ENCODE peak calls at places on chromosomes 1 and 21, in nine cellular contexts. One of them, this sample, is unnamed.
A peak's percentile ranks its signal among the peaks of the same experiment; 100 is the strongest.

GRCh38 chr1:54105736-54106269 is 47.0 kb downstream of the CDCP2 start:
- DNase-seq in A549: no peak
- DNase-seq in GM13976: no peak
- DNase-seq in retinal pigment epithelial cell: no peak
- DNase-seq in WTC11: no peak
- DNase-seq in CD8-positive, alpha-beta T cell: no peak
- DNase-seq in BJ: no peak
- DNase-seq in CD4-positive, alpha-beta T cell: no peak
- DNase-seq in lung: no peak
- DNase-seq in this sample: no peak

GRCh38 chr1:206442101-206442500 is 28.2 kb upstream of the IKBKE start:
- DNase-seq in A549: no peak
- DNase-seq in GM13976: no peak
- DNase-seq in retinal pigment epithelial cell: no peak
- DNase-seq in WTC11: no peak
- DNase-seq in CD8-positive, alpha-beta T cell: no peak
- DNase-seq in BJ: no peak
- DNase-seq in CD4-positive, alpha-beta T cell: no peak
- DNase-seq in lung: no peak
- DNase-seq in this sample: no peak

GRCh38 chr1:156480411-156481192 is 20.0 kb downstream of the MEF2D start:
- DNase-seq in A549: peak; percentile 83
- DNase-seq in GM13976: peak; percentile 91
- DNase-seq in retinal pigment epithelial cell: no peak
- DNase-seq in WTC11: peak; percentile 91
- DNase-seq in CD8-positive, alpha-beta T cell: peak; percentile 86
- DNase-seq in BJ: no peak
- DNase-seq in CD4-positive, alpha-beta T cell: peak; percentile 77
- DNase-seq in lung: no peak
- DNase-seq in this sample: no peak

GRCh38 chr1:32223683-32224082 is 1.5 kb downstream of the EIF3I start:
- DNase-seq in A549: no peak
- DNase-seq in GM13976: no peak
- DNase-seq in retinal pigment epithelial cell: no peak
- DNase-seq in WTC11: no peak
- DNase-seq in CD8-positive, alpha-beta T cell: no peak
- DNase-seq in BJ: no peak
- DNase-seq in CD4-positive, alpha-beta T cell: no peak
- DNase-seq in lung: no peak
- DNase-seq in this sample: no peak

GRCh38 chr21:15059397-15059796 is 5.4 kb downstream of the NRIP1 start:
- DNase-seq in A549: no peak
- DNase-seq in GM13976: no peak
- DNase-seq in retinal pigment epithelial cell: no peak
- DNase-seq in WTC11: no peak
- DNase-seq in CD8-positive, alpha-beta T cell: no peak
- DNase-seq in BJ: no peak
- DNase-seq in CD4-positive, alpha-beta T cell: no peak
- DNase-seq in lung: no peak
- DNase-seq in this sample: no peak

GRCh38 chr1:228778466-228778865 is 43.2 kb downstream of the RHOU start:
- DNase-seq in A549: no peak
- DNase-seq in GM13976: no peak
- DNase-seq in retinal pigment epithelial cell: no peak
- DNase-seq in WTC11: no peak
- DNase-seq in CD8-positive, alpha-beta T cell: no peak
- DNase-seq in BJ: no peak
- DNase-seq in CD4-positive, alpha-beta T cell: no peak
- DNase-seq in lung: no peak
- DNase-seq in this sample: no peak

GRCh38 chr1:192303029-192303428 is 13.8 kb upstream of the RGS21 start:
- DNase-seq in A549: no peak
- DNase-seq in GM13976: no peak
- DNase-seq in retinal pigment epithelial cell: no peak
- DNase-seq in WTC11: no peak
- DNase-seq in CD8-positive, alpha-beta T cell: no peak
- DNase-seq in BJ: no peak
- DNase-seq in CD4-positive, alpha-beta T cell: no peak
- DNase-seq in lung: no peak
- DNase-seq in this sample: no peak

GRCh38 chr1:184473176-184473966 is 86.5 kb downstream of the C1orf21 start:
- DNase-seq in A549: no peak
- DNase-seq in GM13976: no peak
- DNase-seq in retinal pigment epithelial cell: no peak
- DNase-seq in WTC11: no peak
- DNase-seq in CD8-positive, alpha-beta T cell: no peak
- DNase-seq in BJ: no peak
- DNase-seq in CD4-positive, alpha-beta T cell: no peak
- DNase-seq in lung: no peak
- DNase-seq in this sample: no peak

GRCh38 chr21:45467221-45467779 is 62.3 kb downstream of the COL18A1 start:
- DNase-seq in A549: no peak
- DNase-seq in GM13976: no peak
- DNase-seq in retinal pigment epithelial cell: no peak
- DNase-seq in WTC11: no peak
- DNase-seq in CD8-positive, alpha-beta T cell: no peak
- DNase-seq in BJ: no peak
- DNase-seq in CD4-positive, alpha-beta T cell: no peak
- DNase-seq in lung: no peak
- DNase-seq in this sample: no peak

GRCh38 chr1:8969937-8970336 is 24.3 kb downstream of the CA6 start:
- DNase-seq in A549: no peak
- DNase-seq in GM13976: no peak
- DNase-seq in retinal pigment epithelial cell: no peak
- DNase-seq in WTC11: no peak
- DNase-seq in CD8-positive, alpha-beta T cell: peak; percentile 58
- DNase-seq in BJ: no peak
- DNase-seq in CD4-positive, alpha-beta T cell: no peak
- DNase-seq in lung: no peak
- DNase-seq in this sample: no peak

GRCh38 chr1:14294860-14295259 is 303.6 kb upstream of the KAZN start:
- DNase-seq in A549: no peak
- DNase-seq in GM13976: no peak
- DNase-seq in retinal pigment epithelial cell: no peak
- DNase-seq in WTC11: no peak
- DNase-seq in CD8-positive, alpha-beta T cell: no peak
- DNase-seq in BJ: no peak
- DNase-seq in CD4-positive, alpha-beta T cell: no peak
- DNase-seq in lung: no peak
- DNase-seq in this sample: no peak

DNA sequence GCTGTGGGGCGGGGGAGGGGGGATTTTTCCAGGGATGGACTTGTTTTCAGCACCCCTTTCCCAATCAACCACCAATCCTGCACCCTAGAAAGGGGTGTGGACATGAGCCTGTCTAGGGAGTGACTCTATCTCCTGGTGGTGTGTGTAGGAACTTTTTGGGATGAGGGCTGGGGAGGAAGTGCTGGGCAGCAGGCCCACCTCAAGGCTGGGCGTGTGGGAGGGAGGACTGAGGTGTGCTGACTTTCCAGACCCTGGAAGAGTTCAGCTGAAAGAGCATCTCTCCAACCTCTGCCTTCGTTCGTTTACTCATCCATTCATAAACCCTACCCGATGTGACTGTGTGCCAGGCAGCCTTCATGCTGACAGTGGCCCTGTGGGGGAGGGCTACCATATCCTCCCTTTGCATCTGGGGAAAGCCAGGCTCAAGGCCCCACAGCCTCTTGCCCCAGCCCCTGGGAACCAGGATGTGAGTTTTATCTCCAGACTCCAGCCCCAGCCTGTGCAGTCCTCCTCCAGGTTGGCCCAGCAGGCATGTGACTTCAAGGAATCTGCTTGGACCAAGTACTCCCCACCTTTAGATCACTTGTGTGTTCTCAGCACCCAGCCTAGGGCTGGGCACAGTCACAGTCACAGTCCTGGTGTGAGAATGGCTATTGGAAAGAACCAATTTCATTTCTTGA is 6.7 kb downstream of the KNCN start:
- DNase-seq in A549: no peak
- DNase-seq in GM13976: no peak
- DNase-seq in retinal pigment epithelial cell: no peak
- DNase-seq in WTC11: no peak
- DNase-seq in CD8-positive, alpha-beta T cell: no peak
- DNase-seq in BJ: no peak
- DNase-seq in CD4-positive, alpha-beta T cell: no peak
- DNase-seq in lung: no peak
- DNase-seq in this sample: no peak
- TF ChIP-seq CTCF in A549: no peak
- TF ChIP-seq CTCF in GM13976: no peak
- TF ChIP-seq CTCF in retinal pigment epithelial cell: no peak
- TF ChIP-seq CTCF in WTC11: no peak
- TF ChIP-seq CTCF in CD8-positive, alpha-beta T cell: no peak
- TF ChIP-seq CTCF in BJ: peak; percentile 7
- TF ChIP-seq CTCF in CD4-positive, alpha-beta T cell: no peak
- TF ChIP-seq CTCF in lung: no peak
- TF ChIP-seq CTCF in this sample: no peak

GRCh38 chr1:234578087-234578486 is 31.9 kb downstream of the IRF2BP2 start:
- DNase-seq in A549: no peak
- DNase-seq in GM13976: no peak
- DNase-seq in retinal pigment epithelial cell: no peak
- DNase-seq in WTC11: no peak
- DNase-seq in CD8-positive, alpha-beta T cell: no peak
- DNase-seq in BJ: no peak
- DNase-seq in CD4-positive, alpha-beta T cell: no peak
- DNase-seq in lung: no peak
- DNase-seq in this sample: no peak

GRCh38 chr1:234581063-234581714 is 28.8 kb downstream of the IRF2BP2 start:
- DNase-seq in A549: no peak
- DNase-seq in GM13976: no peak
- DNase-seq in retinal pigment epithelial cell: no peak
- DNase-seq in WTC11: no peak
- DNase-seq in CD8-positive, alpha-beta T cell: no peak
- DNase-seq in BJ: no peak
- DNase-seq in CD4-positive, alpha-beta T cell: no peak
- DNase-seq in lung: no peak
- DNase-seq in this sample: no peak

GRCh38 chr1:234582186-234582585 is 27.8 kb downstream of the IRF2BP2 start:
- DNase-seq in A549: no peak
- DNase-seq in GM13976: no peak
- DNase-seq in retinal pigment epithelial cell: no peak
- DNase-seq in WTC11: no peak
- DNase-seq in CD8-positive, alpha-beta T cell: no peak
- DNase-seq in BJ: no peak
- DNase-seq in CD4-positive, alpha-beta T cell: no peak
- DNase-seq in lung: no peak
- DNase-seq in this sample: no peak

GRCh38 chr1:234578735-234579134 is 31.2 kb downstream of the IRF2BP2 start:
- DNase-seq in A549: no peak
- DNase-seq in GM13976: no peak
- DNase-seq in retinal pigment epithelial cell: no peak
- DNase-seq in WTC11: no peak
- DNase-seq in CD8-positive, alpha-beta T cell: no peak
- DNase-seq in BJ: no peak
- DNase-seq in CD4-positive, alpha-beta T cell: no peak
- DNase-seq in lung: no peak
- DNase-seq in this sample: no peak

DNA sequence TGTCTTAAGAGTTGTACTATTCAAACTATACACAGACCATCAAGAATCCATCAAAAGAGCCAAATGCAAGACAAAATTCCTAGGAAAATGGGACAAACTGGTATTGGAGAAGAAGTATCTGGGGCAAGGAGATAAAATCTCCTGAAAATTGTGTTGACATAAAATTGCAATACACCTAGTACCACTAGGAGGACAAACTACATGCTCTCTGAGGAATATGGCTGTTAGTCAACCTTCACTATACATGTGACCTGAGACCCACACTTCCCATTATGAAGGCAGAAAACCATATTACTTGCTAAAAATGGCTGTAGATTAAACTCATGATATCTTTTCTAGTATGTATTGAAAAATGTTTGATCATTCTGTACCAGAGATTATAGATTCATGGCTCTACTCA is 30.0 kb downstream of the IRF2BP2 start:
- DNase-seq in A549: peak; percentile 69
- DNase-seq in GM13976: peak; percentile 45
- DNase-seq in retinal pigment epithelial cell: no peak
- DNase-seq in WTC11: no peak
- DNase-seq in CD8-positive, alpha-beta T cell: no peak
- DNase-seq in BJ: no peak
- DNase-seq in CD4-positive, alpha-beta T cell: no peak
- DNase-seq in lung: no peak
- DNase-seq in this sample: no peak
- TF ChIP-seq CTCF in A549: peak; percentile 21
- TF ChIP-seq CTCF in GM13976: no peak
- TF ChIP-seq CTCF in retinal pigment epithelial cell: peak; percentile 40
- TF ChIP-seq CTCF in WTC11: no peak
- TF ChIP-seq CTCF in CD8-positive, alpha-beta T cell: peak; percentile 18
- TF ChIP-seq CTCF in BJ: no peak
- TF ChIP-seq CTCF in CD4-positive, alpha-beta T cell: peak; percentile 39
- TF ChIP-seq CTCF in lung: no peak
- TF ChIP-seq CTCF in this sample: peak; percentile 15

GRCh38 chr1:15870421-15870820 is 22.9 kb downstream of the SPEN start:
- DNase-seq in A549: no peak
- DNase-seq in GM13976: no peak
- DNase-seq in retinal pigment epithelial cell: no peak
- DNase-seq in WTC11: no peak
- DNase-seq in CD8-positive, alpha-beta T cell: no peak
- DNase-seq in BJ: no peak
- DNase-seq in CD4-positive, alpha-beta T cell: no peak
- DNase-seq in lung: no peak
- DNase-seq in this sample: no peak

GRCh38 chr1:15881961-15882360 is 34.5 kb downstream of the SPEN start:
- DNase-seq in A549: no peak
- DNase-seq in GM13976: no peak
- DNase-seq in retinal pigment epithelial cell: no peak
- DNase-seq in WTC11: no peak
- DNase-seq in CD8-positive, alpha-beta T cell: no peak
- DNase-seq in BJ: no peak
- DNase-seq in CD4-positive, alpha-beta T cell: no peak
- DNase-seq in lung: no peak
- DNase-seq in this sample: no peak

DNA sequence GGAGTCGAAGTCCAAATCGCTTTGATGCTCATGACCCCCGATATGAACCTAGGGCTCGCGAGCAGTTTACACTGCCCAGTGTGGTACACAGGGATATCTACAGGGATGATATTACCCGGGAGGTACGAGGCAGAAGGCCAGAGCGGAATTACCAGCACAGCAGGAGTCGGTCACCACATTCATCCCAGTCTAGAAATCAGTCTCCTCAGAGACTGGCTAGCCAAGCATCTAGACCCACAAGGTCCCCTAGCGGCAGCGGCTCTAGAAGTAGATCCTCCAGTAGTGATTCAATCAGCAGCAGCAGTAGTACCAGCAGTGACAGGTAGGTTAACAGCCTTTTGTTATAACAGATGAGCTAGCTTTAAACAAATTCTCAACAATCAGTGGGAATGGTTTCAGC is 28.9 kb downstream of the SPEN start:
- DNase-seq in A549: peak; percentile 45
- DNase-seq in GM13976: no peak
- DNase-seq in retinal pigment epithelial cell: no peak
- DNase-seq in WTC11: peak; percentile 69
- DNase-seq in CD8-positive, alpha-beta T cell: no peak
- DNase-seq in BJ: no peak
- DNase-seq in CD4-positive, alpha-beta T cell: no peak
- DNase-seq in lung: no peak
- DNase-seq in this sample: no peak
- TF ChIP-seq CTCF in A549: peak; percentile 19
- TF ChIP-seq CTCF in GM13976: no peak
- TF ChIP-seq CTCF in retinal pigment epithelial cell: no peak
- TF ChIP-seq CTCF in WTC11: no peak
- TF ChIP-seq CTCF in CD8-positive, alpha-beta T cell: no peak
- TF ChIP-seq CTCF in BJ: no peak
- TF ChIP-seq CTCF in CD4-positive, alpha-beta T cell: no peak
- TF ChIP-seq CTCF in lung: no peak
- TF ChIP-seq CTCF in this sample: no peak

GRCh38 chr1:211638723-211639122 is 36.7 kb downstream of the NEK2 start:
- DNase-seq in A549: no peak
- DNase-seq in GM13976: no peak
- DNase-seq in retinal pigment epithelial cell: no peak
- DNase-seq in WTC11: no peak
- DNase-seq in CD8-positive, alpha-beta T cell: no peak
- DNase-seq in BJ: no peak
- DNase-seq in CD4-positive, alpha-beta T cell: no peak
- DNase-seq in lung: no peak
- DNase-seq in this sample: no peak
- TF ChIP-seq CTCF in A549: no peak
- TF ChIP-seq CTCF in GM13976: no peak
- TF ChIP-seq CTCF in retinal pigment epithelial cell: no peak
- TF ChIP-seq CTCF in WTC11: no peak
- TF ChIP-seq CTCF in CD8-positive, alpha-beta T cell: no peak
- TF ChIP-seq CTCF in BJ: no peak
- TF ChIP-seq CTCF in CD4-positive, alpha-beta T cell: no peak
- TF ChIP-seq CTCF in lung: no peak
- TF ChIP-seq CTCF in this sample: no peak